ENCODE peak calls at places on chromosome 3, in six cellular contexts. Q is Peyer's patch; P is EL; F is naive thymus-derived CD8-positive, alpha-beta T cell; E is amniotic stem cell; Y is NCI-H345. A is an unnamed sample.

GRCh38 chr3:131386429-131386926 is 4.9 kb downstream of the NUDT16 start:
- DNase-seq in F (no peak), Y (no peak), P (no peak), E (no peak), Q (no peak), A (peak; percentile 51)

GRCh38 chr3:124620600-124621063 is 109.6 kb upstream of the UMPS start:
- DNase-seq in Q (peak; percentile 38), Y (no peak), F (peak; percentile 7), P (peak; percentile 45), E (no peak), A (no peak)

GRCh38 chr3:178451799-178452198 is 84.4 kb upstream of the KCNMB2 start:
- DNase-seq in E (no peak), Y (no peak), F (no peak), Q (no peak), P (no peak), A (no peak)

GRCh38 chr3:122484985-122485384 is 29.8 kb downstream of the KPNA1 start:
- DNase-seq in F (no peak), P (peak; percentile 65), Q (no peak), Y (no peak), E (no peak), A (no peak)

GRCh38 chr3:38843898-38844297 is 27.9 kb upstream of the SCN10A start:
- DNase-seq in Y (peak; percentile 18), Q (no peak), P (peak; percentile 57), F (no peak), E (peak; percentile 50), A (no peak)

GRCh38 chr3:23968467-23969184 is 23.5 kb downstream of the NR1D2 start:
- DNase-seq in E (no peak), Y (no peak), Q (no peak), F (no peak), P (peak; percentile 77), A (no peak)

GRCh38 chr3:134687642-134688041 is 36.8 kb upstream of the KY start:
- DNase-seq in F (no peak), Y (no peak), P (no peak), Q (no peak), E (no peak), A (no peak)

GRCh38 chr3:10408680-10409079 is 87.8 kb upstream of the SEC13 start:
- DNase-seq in E (no peak), Q (no peak), P (peak; percentile 38), Y (no peak), F (no peak), A (no peak)

GRCh38 chr3:48215466-48215865 is 7.8 kb upstream of the CAMP start:
- DNase-seq in F (no peak), Q (no peak), P (no peak), Y (no peak), E (no peak), A (no peak)

GRCh38 chr3:114093596-114093995 is 37.1 kb downstream of the QTRT2 start:
- DNase-seq in Y (no peak), P (peak; percentile 73), E (no peak), Q (no peak), F (no peak), A (no peak)

GRCh38 chr3:61358364-61358763 is 107.1 kb upstream of the FHIT start:
- DNase-seq in Q (peak; percentile 25), P (no peak), Y (no peak), F (no peak), E (no peak), A (peak; percentile 85)

GRCh38 chr3:194075802-194076460 is 60.0 kb upstream of the HES1 start:
- DNase-seq in Q (no peak), P (no peak), Y (no peak), F (no peak), E (no peak), A (no peak)

GRCh38 chr3:172138792-172139507 is 99.6 kb downstream of the FNDC3B start:
- DNase-seq in P (peak; percentile 63), E (no peak), Q (no peak), F (no peak), Y (no peak), A (peak; percentile 83)

GRCh38 chr3:130834476-130834875 is 59.4 kb upstream of the ATP2C1 start:
- DNase-seq in F (no peak), Y (no peak), E (no peak), P (no peak), Q (no peak), A (no peak)